ENCODE peak calls at places on chromosomes 6 and 20, in ten cellular contexts. Z is Peyer's patch, B is BJ, D is foreskin fibroblast, M is pancreas, S is AG10803, T is GM23248, Q is IMR-90, X is neural progenitor cell, V is tibial artery. R is an unnamed sample.

GRCh38 chr6:42783876-42784738 is 2.3 kb downstream of the BICRAL start:
- DNase-seq in Z (no peak), B (no peak), D (no peak), M (no peak), S (no peak), T (peak), Q (no peak), X (no peak), V (no peak), R (no peak)

GRCh38 chr20:24981282-24981681 is 11.3 kb downstream of the APMAP start:
- DNase-seq in Z (no peak), B (no peak), D (no peak), M (no peak), S (no peak), T (no peak), Q (no peak), X (no peak), V (no peak), R (no peak)

GRCh38 chr20:50189681-50190250 is 864 bp upstream of the CEBPB start:
- DNase-seq in Z (peak), B (no peak), D (no peak), M (peak), S (no peak), T (peak), Q (no peak), X (peak), V (peak), R (no peak)

GRCh38 chr20:13119583-13119982 is 101.5 kb upstream of the ISM1 start:
- DNase-seq in Z (peak), B (no peak), D (peak), M (no peak), S (peak), T (peak), Q (peak), X (peak), V (no peak), R (no peak)

GRCh38 chr20:46328180-46328882 is 20.0 kb upstream of the CDH22 start:
- DNase-seq in Z (no peak), B (no peak), D (no peak), M (no peak), S (no peak), T (no peak), Q (no peak), X (no peak), V (no peak), R (no peak)

GRCh38 chr6:156269751-156270369 is 507.3 kb upstream of the ARID1B start:
- DNase-seq in Z (no peak), B (no peak), D (no peak), M (no peak), S (no peak), T (no peak), Q (no peak), X (no peak), V (no peak), R (no peak)

GRCh38 chr6:108735310-108735990 is 112.8 kb upstream of the ARMC2 start:
- DNase-seq in Z (peak), B (no peak), D (no peak), M (no peak), S (no peak), T (no peak), Q (no peak), X (no peak), V (no peak), R (no peak)

GRCh38 chr6:149988550-149989336 is 25.0 kb downstream of the ULBP1 start:
- DNase-seq in Z (no peak), B (no peak), D (no peak), M (no peak), S (no peak), T (no peak), Q (no peak), X (no peak), V (no peak), R (no peak)

GRCh38 chr6:84582997-84583396 is 181.4 kb downstream of the TBX18 start:
- DNase-seq in Z (no peak), B (no peak), D (peak), M (no peak), S (no peak), T (peak), Q (peak), X (no peak), V (no peak), R (no peak)

GRCh38 chr20:41391587-41392001 is 25.0 kb upstream of the EMILIN3 start:
- DNase-seq in Z (no peak), B (peak), D (no peak), M (no peak), S (no peak), T (no peak), Q (no peak), X (peak), V (no peak), R (no peak)

GRCh38 chr6:24283043-24283985 is 74.5 kb downstream of the DCDC2 start:
- DNase-seq in Z (peak), B (peak), D (peak), M (peak), S (peak), T (peak), Q (peak), X (peak), V (peak), R (peak)

GRCh38 chr6:74752303-74752702 is 453.6 kb downstream of the COL12A1 start:
- DNase-seq in Z (no peak), B (no peak), D (no peak), M (no peak), S (no peak), T (no peak), Q (no peak), X (no peak), V (no peak), R (no peak)

GRCh38 chr20:591941-592340 is 18.2 kb downstream of the TCF15 start:
- DNase-seq in Z (peak), B (no peak), D (no peak), M (no peak), S (no peak), T (no peak), Q (no peak), X (no peak), V (no peak), R (no peak)

DNA sequence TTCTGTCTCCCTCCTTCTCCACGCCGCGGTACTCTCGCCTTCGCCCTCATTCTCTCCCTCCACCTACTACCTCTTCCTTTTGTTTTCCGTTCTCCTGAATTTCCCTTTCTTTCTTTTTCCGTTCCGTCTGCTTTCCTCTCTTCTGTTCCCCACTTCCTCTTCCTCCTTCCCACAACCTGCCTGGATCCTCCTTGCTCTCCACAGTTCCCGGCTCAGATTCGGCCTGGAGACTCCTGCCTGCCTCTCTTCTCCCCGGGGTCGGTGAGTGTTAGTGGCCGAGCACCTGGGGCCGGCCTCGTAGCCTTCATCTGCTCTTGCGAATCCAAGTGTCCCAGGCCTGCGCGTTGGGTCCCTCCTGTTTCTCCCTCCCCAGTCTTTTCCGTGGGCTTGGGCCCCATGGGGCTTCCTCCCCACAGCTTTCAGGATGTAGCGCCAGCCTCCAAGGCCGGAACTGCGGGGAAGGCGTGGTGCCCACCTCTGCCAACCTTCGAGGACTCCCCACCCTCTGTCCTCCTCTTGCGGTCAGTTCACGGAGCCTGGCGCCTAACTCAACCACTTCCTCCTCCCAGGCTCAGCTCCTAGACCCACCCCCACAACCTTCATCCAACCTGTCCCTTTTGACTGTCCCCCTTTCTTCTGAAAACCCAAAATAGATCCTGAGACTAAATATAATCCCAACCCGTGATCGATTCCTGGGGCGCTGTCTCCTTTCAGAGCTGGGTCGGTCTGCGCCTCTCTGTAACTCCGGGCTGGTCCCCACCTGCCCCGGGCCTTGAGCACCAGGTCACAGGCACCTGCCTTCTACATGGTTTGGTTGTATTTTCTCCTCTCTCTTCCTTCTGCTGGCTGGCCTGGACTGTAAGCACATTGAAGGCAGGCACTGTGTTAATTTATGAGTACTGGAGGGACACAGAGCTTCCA is 6.8 kb downstream of the NRN1 start:
- DNase-seq in Z (no peak), B (no peak), D (no peak), M (no peak), S (no peak), T (no peak), Q (no peak), X (peak), V (no peak), R (no peak)
- H3K4me3 ChIP-seq in Z (no peak), B (no peak), D (no peak), M (peak), S (peak), T (peak), Q (no peak), X (peak), V (peak), R (no peak)

DNA sequence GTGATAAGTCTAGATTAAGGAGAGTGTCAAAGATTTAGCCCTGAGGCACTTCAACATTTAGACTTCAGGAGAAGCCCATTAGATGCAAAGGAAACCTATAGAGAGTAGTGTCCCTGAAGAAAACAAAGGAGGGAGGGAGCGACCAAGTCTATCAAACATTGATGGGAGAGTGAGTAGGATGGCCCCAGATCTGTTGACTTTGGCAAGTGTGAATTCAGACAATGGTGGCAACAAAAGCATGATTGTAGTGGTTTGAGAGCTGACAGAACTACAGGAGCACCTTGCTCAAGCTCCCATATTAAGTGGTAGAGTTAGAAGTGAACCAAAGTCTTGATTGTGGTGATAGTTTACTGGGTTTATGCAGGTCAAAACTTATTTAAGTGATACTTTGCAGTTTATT is 979 bp upstream of the ABCF1 start:
- DNase-seq in Z (no peak), B (no peak), D (no peak), M (no peak), S (no peak), T (no peak), Q (no peak), X (peak), V (no peak), R (no peak)
- H3K4me3 ChIP-seq in Z (peak), B (peak), D (peak), M (peak), S (peak), T (peak), Q (peak), X (peak), V (peak), R (no peak)

DNA sequence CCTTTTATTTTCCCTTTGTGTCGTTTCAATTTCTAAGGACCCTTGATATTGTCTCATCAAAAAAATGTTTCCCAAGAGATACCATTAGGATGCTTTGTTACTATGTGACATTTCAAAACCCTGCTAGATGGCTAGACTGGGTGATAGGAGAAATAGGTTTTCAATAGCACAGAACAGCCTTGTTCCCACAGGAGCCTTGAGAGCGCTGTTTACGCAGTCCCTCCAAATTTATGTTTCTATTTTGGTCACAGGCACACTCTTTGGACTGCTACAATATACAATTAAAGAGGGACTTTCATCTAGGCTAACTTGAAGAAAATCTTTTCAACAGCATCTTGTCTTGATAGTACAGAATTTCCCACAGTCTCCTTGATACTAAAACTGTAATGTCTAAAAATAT is 23.0 kb downstream of the UBE3D start:
- DNase-seq in Z (no peak), B (no peak), D (no peak), M (no peak), S (no peak), T (no peak), Q (no peak), X (no peak), V (no peak), R (no peak)
- H3K4me3 ChIP-seq in Z (no peak), B (no peak), D (no peak), M (no peak), S (no peak), T (no peak), Q (no peak), X (peak), V (no peak), R (no peak)

GRCh38 chr6:12956991-12957320 is 240.4 kb downstream of the PHACTR1 start:
- DNase-seq in Z (no peak), B (no peak), D (no peak), M (no peak), S (no peak), T (no peak), Q (no peak), X (peak), V (no peak), R (peak)

GRCh38 chr6:12957321-12958051 is 240.9 kb downstream of the PHACTR1 start:
- DNase-seq in Z (peak), B (no peak), D (peak), M (peak), S (peak), T (peak), Q (peak), X (peak), V (peak), R (peak)

GRCh38 chr6:12961761-12962160 is 245.2 kb downstream of the PHACTR1 start:
- DNase-seq in Z (no peak), B (no peak), D (no peak), M (no peak), S (no peak), T (no peak), Q (no peak), X (no peak), V (no peak), R (no peak)

GRCh38 chr6:12955996-12956395 is 239.4 kb downstream of the PHACTR1 start:
- DNase-seq in Z (no peak), B (no peak), D (no peak), M (no peak), S (no peak), T (no peak), Q (no peak), X (no peak), V (no peak), R (no peak)

GRCh38 chr6:12958052-12958706 is 241.6 kb downstream of the PHACTR1 start:
- DNase-seq in Z (no peak), B (no peak), D (no peak), M (no peak), S (peak), T (peak), Q (no peak), X (no peak), V (no peak), R (no peak)
- H3K4me3 ChIP-seq in Z (peak), B (peak), D (peak), M (peak), S (peak), T (peak), Q (no peak), X (peak), V (peak), R (peak)